ENCODE peak calls at places on chromosomes 11 and 22, in ten cellular contexts. One of them, this sample, is unnamed.
A peak's percentile ranks its signal among the peaks of the same experiment; 100 is the strongest.

GRCh38 chr22:17968126-17968525 is 56.2 kb downstream of the MICAL3 start:
- DNase-seq in activated effector memory CD4-positive, alpha-beta T cell treated with anti-CD3 and anti-CD28 coated beads, Interleukin-2, amount 50 U/mL, for 16 hours: no peak
- DNase-seq in activated T-cell treated with anti-CD3 and anti-CD28 coated beads for 1 hour: no peak
- DNase-seq in kidney epithelial cell: no peak
- DNase-seq in effector memory CD8-positive, alpha-beta T cell: no peak
- DNase-seq in hippocampal formation: no peak
- DNase-seq in body of pancreas: peak; percentile 32
- DNase-seq in stimulated activated CD8-positive, alpha-beta memory T cell treated with anti-CD3 and anti-CD28 coated beads, Interleukin-15, amount 100 ng/mL, for 1 hour: no peak
- DNase-seq in neural crest cell: no peak
- DNase-seq in D721Med: no peak
- DNase-seq in this sample: no peak

GRCh38 chr22:36467042-36467810 is 14.2 kb downstream of the TXN2 start:
- DNase-seq in hippocampal formation: no peak
- DNase-seq in kidney epithelial cell: no peak
- DNase-seq in activated effector memory CD4-positive, alpha-beta T cell treated with anti-CD3 and anti-CD28 coated beads, Interleukin-2, amount 50 U/mL, for 16 hours: no peak
- DNase-seq in effector memory CD8-positive, alpha-beta T cell: no peak
- DNase-seq in activated T-cell treated with anti-CD3 and anti-CD28 coated beads for 1 hour: no peak
- DNase-seq in body of pancreas: peak; percentile 47
- DNase-seq in neural crest cell: no peak
- DNase-seq in stimulated activated CD8-positive, alpha-beta memory T cell treated with anti-CD3 and anti-CD28 coated beads, Interleukin-15, amount 100 ng/mL, for 1 hour: no peak
- DNase-seq in D721Med: no peak
- DNase-seq in this sample: peak; percentile 35

GRCh38 chr22:36873614-36874308 is 13.0 kb downstream of the NCF4 start:
- DNase-seq in D721Med: no peak
- DNase-seq in hippocampal formation: peak; percentile 10
- DNase-seq in neural crest cell: no peak
- DNase-seq in body of pancreas: peak; percentile 63
- DNase-seq in stimulated activated CD8-positive, alpha-beta memory T cell treated with anti-CD3 and anti-CD28 coated beads, Interleukin-15, amount 100 ng/mL, for 1 hour: no peak
- DNase-seq in activated effector memory CD4-positive, alpha-beta T cell treated with anti-CD3 and anti-CD28 coated beads, Interleukin-2, amount 50 U/mL, for 16 hours: peak; percentile 73
- DNase-seq in effector memory CD8-positive, alpha-beta T cell: no peak
- DNase-seq in activated T-cell treated with anti-CD3 and anti-CD28 coated beads for 1 hour: no peak
- DNase-seq in kidney epithelial cell: no peak
- DNase-seq in this sample: peak; percentile 34

GRCh38 chr11:2701898-2702434 is 2.2 kb upstream of the KCNQ1OT1 start:
- DNase-seq in kidney epithelial cell: no peak
- DNase-seq in effector memory CD8-positive, alpha-beta T cell: no peak
- DNase-seq in body of pancreas: no peak
- DNase-seq in activated effector memory CD4-positive, alpha-beta T cell treated with anti-CD3 and anti-CD28 coated beads, Interleukin-2, amount 50 U/mL, for 16 hours: peak; percentile 31
- DNase-seq in D721Med: no peak
- DNase-seq in stimulated activated CD8-positive, alpha-beta memory T cell treated with anti-CD3 and anti-CD28 coated beads, Interleukin-15, amount 100 ng/mL, for 1 hour: no peak
- DNase-seq in neural crest cell: no peak
- DNase-seq in hippocampal formation: no peak
- DNase-seq in activated T-cell treated with anti-CD3 and anti-CD28 coated beads for 1 hour: no peak
- DNase-seq in this sample: no peak

GRCh38 chr22:29773233-29773632 is 6.1 kb downstream of the UQCR10 start:
- DNase-seq in kidney epithelial cell: peak; percentile 44
- DNase-seq in effector memory CD8-positive, alpha-beta T cell: no peak
- DNase-seq in neural crest cell: no peak
- DNase-seq in D721Med: no peak
- DNase-seq in hippocampal formation: no peak
- DNase-seq in activated T-cell treated with anti-CD3 and anti-CD28 coated beads for 1 hour: no peak
- DNase-seq in stimulated activated CD8-positive, alpha-beta memory T cell treated with anti-CD3 and anti-CD28 coated beads, Interleukin-15, amount 100 ng/mL, for 1 hour: no peak
- DNase-seq in activated effector memory CD4-positive, alpha-beta T cell treated with anti-CD3 and anti-CD28 coated beads, Interleukin-2, amount 50 U/mL, for 16 hours: no peak
- DNase-seq in body of pancreas: no peak
- DNase-seq in this sample: no peak

GRCh38 chr11:125933030-125933813 is 12.6 kb upstream of the VSIG10L2 start:
- DNase-seq in kidney epithelial cell: no peak
- DNase-seq in activated T-cell treated with anti-CD3 and anti-CD28 coated beads for 1 hour: no peak
- DNase-seq in activated effector memory CD4-positive, alpha-beta T cell treated with anti-CD3 and anti-CD28 coated beads, Interleukin-2, amount 50 U/mL, for 16 hours: no peak
- DNase-seq in body of pancreas: no peak
- DNase-seq in D721Med: no peak
- DNase-seq in hippocampal formation: no peak
- DNase-seq in effector memory CD8-positive, alpha-beta T cell: no peak
- DNase-seq in neural crest cell: no peak
- DNase-seq in stimulated activated CD8-positive, alpha-beta memory T cell treated with anti-CD3 and anti-CD28 coated beads, Interleukin-15, amount 100 ng/mL, for 1 hour: no peak
- DNase-seq in this sample: no peak

GRCh38 chr11:33291004-33291777 is 34.0 kb downstream of the HIPK3 start:
- DNase-seq in D721Med: no peak
- DNase-seq in neural crest cell: no peak
- DNase-seq in effector memory CD8-positive, alpha-beta T cell: no peak
- DNase-seq in stimulated activated CD8-positive, alpha-beta memory T cell treated with anti-CD3 and anti-CD28 coated beads, Interleukin-15, amount 100 ng/mL, for 1 hour: no peak
- DNase-seq in activated T-cell treated with anti-CD3 and anti-CD28 coated beads for 1 hour: no peak
- DNase-seq in body of pancreas: no peak
- DNase-seq in hippocampal formation: no peak
- DNase-seq in activated effector memory CD4-positive, alpha-beta T cell treated with anti-CD3 and anti-CD28 coated beads, Interleukin-2, amount 50 U/mL, for 16 hours: no peak
- DNase-seq in kidney epithelial cell: no peak
- DNase-seq in this sample: peak; percentile 34

GRCh38 chr22:43811777-43812148 is 342 bp downstream of the EFCAB6 start:
- DNase-seq in effector memory CD8-positive, alpha-beta T cell: peak; percentile 17
- DNase-seq in neural crest cell: no peak
- DNase-seq in D721Med: no peak
- DNase-seq in hippocampal formation: no peak
- DNase-seq in kidney epithelial cell: no peak
- DNase-seq in body of pancreas: no peak
- DNase-seq in activated T-cell treated with anti-CD3 and anti-CD28 coated beads for 1 hour: no peak
- DNase-seq in activated effector memory CD4-positive, alpha-beta T cell treated with anti-CD3 and anti-CD28 coated beads, Interleukin-2, amount 50 U/mL, for 16 hours: no peak
- DNase-seq in stimulated activated CD8-positive, alpha-beta memory T cell treated with anti-CD3 and anti-CD28 coated beads, Interleukin-15, amount 100 ng/mL, for 1 hour: no peak
- DNase-seq in this sample: no peak

GRCh38 chr11:8652140-8652539 is 30.3 kb downstream of the TRIM66 start:
- DNase-seq in neural crest cell: no peak
- DNase-seq in D721Med: no peak
- DNase-seq in body of pancreas: no peak
- DNase-seq in effector memory CD8-positive, alpha-beta T cell: no peak
- DNase-seq in activated effector memory CD4-positive, alpha-beta T cell treated with anti-CD3 and anti-CD28 coated beads, Interleukin-2, amount 50 U/mL, for 16 hours: no peak
- DNase-seq in activated T-cell treated with anti-CD3 and anti-CD28 coated beads for 1 hour: no peak
- DNase-seq in kidney epithelial cell: peak; percentile 62
- DNase-seq in stimulated activated CD8-positive, alpha-beta memory T cell treated with anti-CD3 and anti-CD28 coated beads, Interleukin-15, amount 100 ng/mL, for 1 hour: no peak
- DNase-seq in hippocampal formation: no peak
- DNase-seq in this sample: no peak

GRCh38 chr22:43216738-43217137 is 29.8 kb upstream of the TTLL12 start:
- DNase-seq in kidney epithelial cell: no peak
- DNase-seq in effector memory CD8-positive, alpha-beta T cell: no peak
- DNase-seq in hippocampal formation: no peak
- DNase-seq in stimulated activated CD8-positive, alpha-beta memory T cell treated with anti-CD3 and anti-CD28 coated beads, Interleukin-15, amount 100 ng/mL, for 1 hour: no peak
- DNase-seq in body of pancreas: no peak
- DNase-seq in activated T-cell treated with anti-CD3 and anti-CD28 coated beads for 1 hour: no peak
- DNase-seq in neural crest cell: no peak
- DNase-seq in D721Med: no peak
- DNase-seq in activated effector memory CD4-positive, alpha-beta T cell treated with anti-CD3 and anti-CD28 coated beads, Interleukin-2, amount 50 U/mL, for 16 hours: no peak
- DNase-seq in this sample: no peak

GRCh38 chr11:64759131-64759721 is 548 bp downstream of the PYGM start:
- DNase-seq in stimulated activated CD8-positive, alpha-beta memory T cell treated with anti-CD3 and anti-CD28 coated beads, Interleukin-15, amount 100 ng/mL, for 1 hour: no peak
- DNase-seq in D721Med: no peak
- DNase-seq in activated T-cell treated with anti-CD3 and anti-CD28 coated beads for 1 hour: no peak
- DNase-seq in kidney epithelial cell: no peak
- DNase-seq in neural crest cell: no peak
- DNase-seq in body of pancreas: no peak
- DNase-seq in hippocampal formation: no peak
- DNase-seq in activated effector memory CD4-positive, alpha-beta T cell treated with anti-CD3 and anti-CD28 coated beads, Interleukin-2, amount 50 U/mL, for 16 hours: peak; percentile 65
- DNase-seq in effector memory CD8-positive, alpha-beta T cell: no peak
- DNase-seq in this sample: no peak

GRCh38 chr11:68956547-68957254 is 24.1 kb downstream of the MRGPRD start:
- DNase-seq in neural crest cell: no peak
- DNase-seq in body of pancreas: no peak
- DNase-seq in effector memory CD8-positive, alpha-beta T cell: no peak
- DNase-seq in activated T-cell treated with anti-CD3 and anti-CD28 coated beads for 1 hour: no peak
- DNase-seq in kidney epithelial cell: no peak
- DNase-seq in hippocampal formation: no peak
- DNase-seq in activated effector memory CD4-positive, alpha-beta T cell treated with anti-CD3 and anti-CD28 coated beads, Interleukin-2, amount 50 U/mL, for 16 hours: no peak
- DNase-seq in D721Med: no peak
- DNase-seq in stimulated activated CD8-positive, alpha-beta memory T cell treated with anti-CD3 and anti-CD28 coated beads, Interleukin-15, amount 100 ng/mL, for 1 hour: no peak
- DNase-seq in this sample: no peak

GRCh38 chr11:69557266-69557665 is 75.8 kb downstream of the LINC01488 start:
- DNase-seq in stimulated activated CD8-positive, alpha-beta memory T cell treated with anti-CD3 and anti-CD28 coated beads, Interleukin-15, amount 100 ng/mL, for 1 hour: no peak
- DNase-seq in body of pancreas: no peak
- DNase-seq in activated effector memory CD4-positive, alpha-beta T cell treated with anti-CD3 and anti-CD28 coated beads, Interleukin-2, amount 50 U/mL, for 16 hours: peak; percentile 34
- DNase-seq in activated T-cell treated with anti-CD3 and anti-CD28 coated beads for 1 hour: no peak
- DNase-seq in hippocampal formation: no peak
- DNase-seq in D721Med: no peak
- DNase-seq in effector memory CD8-positive, alpha-beta T cell: no peak
- DNase-seq in kidney epithelial cell: no peak
- DNase-seq in neural crest cell: no peak
- DNase-seq in this sample: no peak

GRCh38 chr11:13102575-13102840 is 93.4 kb downstream of the RASSF10 start:
- DNase-seq in neural crest cell: no peak
- DNase-seq in body of pancreas: no peak
- DNase-seq in stimulated activated CD8-positive, alpha-beta memory T cell treated with anti-CD3 and anti-CD28 coated beads, Interleukin-15, amount 100 ng/mL, for 1 hour: no peak
- DNase-seq in kidney epithelial cell: no peak
- DNase-seq in effector memory CD8-positive, alpha-beta T cell: no peak
- DNase-seq in activated T-cell treated with anti-CD3 and anti-CD28 coated beads for 1 hour: no peak
- DNase-seq in D721Med: no peak
- DNase-seq in activated effector memory CD4-positive, alpha-beta T cell treated with anti-CD3 and anti-CD28 coated beads, Interleukin-2, amount 50 U/mL, for 16 hours: no peak
- DNase-seq in hippocampal formation: no peak
- DNase-seq in this sample: no peak

GRCh38 chr11:93198221-93198650 is 445 bp upstream of the SLC36A4 start:
- DNase-seq in hippocampal formation: peak; percentile 56
- DNase-seq in effector memory CD8-positive, alpha-beta T cell: no peak
- DNase-seq in D721Med: no peak
- DNase-seq in stimulated activated CD8-positive, alpha-beta memory T cell treated with anti-CD3 and anti-CD28 coated beads, Interleukin-15, amount 100 ng/mL, for 1 hour: no peak
- DNase-seq in body of pancreas: no peak
- DNase-seq in neural crest cell: no peak
- DNase-seq in activated effector memory CD4-positive, alpha-beta T cell treated with anti-CD3 and anti-CD28 coated beads, Interleukin-2, amount 50 U/mL, for 16 hours: no peak
- DNase-seq in activated T-cell treated with anti-CD3 and anti-CD28 coated beads for 1 hour: no peak
- DNase-seq in kidney epithelial cell: no peak
- DNase-seq in this sample: no peak

GRCh38 chr11:64339754-64340408 is at the start of gene CCDC88B:
- DNase-seq in stimulated activated CD8-positive, alpha-beta memory T cell treated with anti-CD3 and anti-CD28 coated beads, Interleukin-15, amount 100 ng/mL, for 1 hour: peak; percentile 69
- DNase-seq in D721Med: no peak
- DNase-seq in hippocampal formation: no peak
- DNase-seq in kidney epithelial cell: no peak
- DNase-seq in body of pancreas: no peak
- DNase-seq in activated effector memory CD4-positive, alpha-beta T cell treated with anti-CD3 and anti-CD28 coated beads, Interleukin-2, amount 50 U/mL, for 16 hours: peak; percentile 94
- DNase-seq in activated T-cell treated with anti-CD3 and anti-CD28 coated beads for 1 hour: peak; percentile 81
- DNase-seq in neural crest cell: no peak
- DNase-seq in effector memory CD8-positive, alpha-beta T cell: peak; percentile 90
- DNase-seq in this sample: peak; percentile 49

GRCh38 chr11:49208006-49208721 is at the start of gene FOLH1:
- DNase-seq in activated T-cell treated with anti-CD3 and anti-CD28 coated beads for 1 hour: no peak
- DNase-seq in D721Med: peak; percentile 26
- DNase-seq in effector memory CD8-positive, alpha-beta T cell: no peak
- DNase-seq in stimulated activated CD8-positive, alpha-beta memory T cell treated with anti-CD3 and anti-CD28 coated beads, Interleukin-15, amount 100 ng/mL, for 1 hour: no peak
- DNase-seq in activated effector memory CD4-positive, alpha-beta T cell treated with anti-CD3 and anti-CD28 coated beads, Interleukin-2, amount 50 U/mL, for 16 hours: no peak
- DNase-seq in hippocampal formation: peak; percentile 45
- DNase-seq in kidney epithelial cell: peak; percentile 2
- DNase-seq in body of pancreas: peak; percentile 16
- DNase-seq in neural crest cell: no peak
- DNase-seq in this sample: peak; percentile 66

GRCh38 chr11:104118105-104118762 is 45.7 kb downstream of the PDGFD start:
- DNase-seq in hippocampal formation: no peak
- DNase-seq in D721Med: no peak
- DNase-seq in stimulated activated CD8-positive, alpha-beta memory T cell treated with anti-CD3 and anti-CD28 coated beads, Interleukin-15, amount 100 ng/mL, for 1 hour: no peak
- DNase-seq in activated effector memory CD4-positive, alpha-beta T cell treated with anti-CD3 and anti-CD28 coated beads, Interleukin-2, amount 50 U/mL, for 16 hours: no peak
- DNase-seq in effector memory CD8-positive, alpha-beta T cell: no peak
- DNase-seq in body of pancreas: no peak
- DNase-seq in neural crest cell: no peak
- DNase-seq in activated T-cell treated with anti-CD3 and anti-CD28 coated beads for 1 hour: no peak
- DNase-seq in kidney epithelial cell: no peak
- DNase-seq in this sample: no peak

GRCh38 chr11:111917788-111918187 is 925 bp upstream of the C11orf52 start:
- DNase-seq in stimulated activated CD8-positive, alpha-beta memory T cell treated with anti-CD3 and anti-CD28 coated beads, Interleukin-15, amount 100 ng/mL, for 1 hour: no peak
- DNase-seq in kidney epithelial cell: no peak
- DNase-seq in hippocampal formation: no peak
- DNase-seq in activated T-cell treated with anti-CD3 and anti-CD28 coated beads for 1 hour: no peak
- DNase-seq in effector memory CD8-positive, alpha-beta T cell: no peak
- DNase-seq in neural crest cell: no peak
- DNase-seq in activated effector memory CD4-positive, alpha-beta T cell treated with anti-CD3 and anti-CD28 coated beads, Interleukin-2, amount 50 U/mL, for 16 hours: no peak
- DNase-seq in D721Med: no peak
- DNase-seq in body of pancreas: no peak
- DNase-seq in this sample: no peak

GRCh38 chr22:30265851-30266444 is 703 bp downstream of the OSM start:
- DNase-seq in activated effector memory CD4-positive, alpha-beta T cell treated with anti-CD3 and anti-CD28 coated beads, Interleukin-2, amount 50 U/mL, for 16 hours: peak; percentile 93
- DNase-seq in effector memory CD8-positive, alpha-beta T cell: peak; percentile 84
- DNase-seq in kidney epithelial cell: no peak
- DNase-seq in neural crest cell: no peak
- DNase-seq in D721Med: no peak
- DNase-seq in activated T-cell treated with anti-CD3 and anti-CD28 coated beads for 1 hour: peak; percentile 69
- DNase-seq in hippocampal formation: no peak
- DNase-seq in stimulated activated CD8-positive, alpha-beta memory T cell treated with anti-CD3 and anti-CD28 coated beads, Interleukin-15, amount 100 ng/mL, for 1 hour: peak; percentile 65
- DNase-seq in body of pancreas: no peak
- DNase-seq in this sample: peak; percentile 67

GRCh38 chr11:112784323-112785073 is 176.7 kb upstream of the NCAM1 start:
- DNase-seq in effector memory CD8-positive, alpha-beta T cell: no peak
- DNase-seq in activated T-cell treated with anti-CD3 and anti-CD28 coated beads for 1 hour: no peak
- DNase-seq in hippocampal formation: peak; percentile 48
- DNase-seq in stimulated activated CD8-positive, alpha-beta memory T cell treated with anti-CD3 and anti-CD28 coated beads, Interleukin-15, amount 100 ng/mL, for 1 hour: no peak
- DNase-seq in D721Med: no peak
- DNase-seq in body of pancreas: peak; percentile 58
- DNase-seq in activated effector memory CD4-positive, alpha-beta T cell treated with anti-CD3 and anti-CD28 coated beads, Interleukin-2, amount 50 U/mL, for 16 hours: no peak
- DNase-seq in neural crest cell: no peak
- DNase-seq in kidney epithelial cell: peak; percentile 12
- DNase-seq in this sample: peak; percentile 22

GRCh38 chr11:111982019-111982464 is 43.2 kb upstream of the DLAT start:
- DNase-seq in hippocampal formation: peak; percentile 46
- DNase-seq in stimulated activated CD8-positive, alpha-beta memory T cell treated with anti-CD3 and anti-CD28 coated beads, Interleukin-15, amount 100 ng/mL, for 1 hour: peak; percentile 9
- DNase-seq in activated effector memory CD4-positive, alpha-beta T cell treated with anti-CD3 and anti-CD28 coated beads, Interleukin-2, amount 50 U/mL, for 16 hours: peak; percentile 79
- DNase-seq in effector memory CD8-positive, alpha-beta T cell: peak; percentile 20
- DNase-seq in D721Med: no peak
- DNase-seq in activated T-cell treated with anti-CD3 and anti-CD28 coated beads for 1 hour: peak; percentile 41
- DNase-seq in neural crest cell: no peak
- DNase-seq in kidney epithelial cell: peak; percentile 39
- DNase-seq in body of pancreas: peak; percentile 91
- DNase-seq in this sample: peak; percentile 83

GRCh38 chr22:46047226-46047625 is 70.3 kb upstream of the WNT7B start:
- DNase-seq in kidney epithelial cell: no peak
- DNase-seq in body of pancreas: peak; percentile 54
- DNase-seq in D721Med: no peak
- DNase-seq in stimulated activated CD8-positive, alpha-beta memory T cell treated with anti-CD3 and anti-CD28 coated beads, Interleukin-15, amount 100 ng/mL, for 1 hour: no peak
- DNase-seq in neural crest cell: no peak
- DNase-seq in hippocampal formation: no peak
- DNase-seq in effector memory CD8-positive, alpha-beta T cell: no peak
- DNase-seq in activated effector memory CD4-positive, alpha-beta T cell treated with anti-CD3 and anti-CD28 coated beads, Interleukin-2, amount 50 U/mL, for 16 hours: peak; percentile 44
- DNase-seq in activated T-cell treated with anti-CD3 and anti-CD28 coated beads for 1 hour: no peak
- DNase-seq in this sample: no peak

GRCh38 chr11:47980907-47981621 is 705 bp downstream of the PTPRJ start:
- DNase-seq in neural crest cell: peak; percentile 63
- DNase-seq in kidney epithelial cell: no peak
- DNase-seq in body of pancreas: peak; percentile 68
- DNase-seq in effector memory CD8-positive, alpha-beta T cell: no peak
- DNase-seq in activated effector memory CD4-positive, alpha-beta T cell treated with anti-CD3 and anti-CD28 coated beads, Interleukin-2, amount 50 U/mL, for 16 hours: peak; percentile 75
- DNase-seq in stimulated activated CD8-positive, alpha-beta memory T cell treated with anti-CD3 and anti-CD28 coated beads, Interleukin-15, amount 100 ng/mL, for 1 hour: no peak
- DNase-seq in D721Med: no peak
- DNase-seq in activated T-cell treated with anti-CD3 and anti-CD28 coated beads for 1 hour: no peak
- DNase-seq in hippocampal formation: no peak
- DNase-seq in this sample: no peak

GRCh38 chr22:47380692-47381091 is 618.2 kb downstream of the TBC1D22A start:
- DNase-seq in kidney epithelial cell: no peak
- DNase-seq in hippocampal formation: no peak
- DNase-seq in neural crest cell: no peak
- DNase-seq in body of pancreas: no peak
- DNase-seq in activated effector memory CD4-positive, alpha-beta T cell treated with anti-CD3 and anti-CD28 coated beads, Interleukin-2, amount 50 U/mL, for 16 hours: no peak
- DNase-seq in effector memory CD8-positive, alpha-beta T cell: no peak
- DNase-seq in stimulated activated CD8-positive, alpha-beta memory T cell treated with anti-CD3 and anti-CD28 coated beads, Interleukin-15, amount 100 ng/mL, for 1 hour: no peak
- DNase-seq in D721Med: no peak
- DNase-seq in activated T-cell treated with anti-CD3 and anti-CD28 coated beads for 1 hour: no peak
- DNase-seq in this sample: no peak

GRCh38 chr11:44258190-44258489 is 51.8 kb downstream of the ALX4 start:
- DNase-seq in neural crest cell: no peak
- DNase-seq in stimulated activated CD8-positive, alpha-beta memory T cell treated with anti-CD3 and anti-CD28 coated beads, Interleukin-15, amount 100 ng/mL, for 1 hour: no peak
- DNase-seq in kidney epithelial cell: no peak
- DNase-seq in activated effector memory CD4-positive, alpha-beta T cell treated with anti-CD3 and anti-CD28 coated beads, Interleukin-2, amount 50 U/mL, for 16 hours: no peak
- DNase-seq in hippocampal formation: no peak
- DNase-seq in activated T-cell treated with anti-CD3 and anti-CD28 coated beads for 1 hour: no peak
- DNase-seq in effector memory CD8-positive, alpha-beta T cell: no peak
- DNase-seq in D721Med: no peak
- DNase-seq in body of pancreas: no peak
- DNase-seq in this sample: no peak

GRCh38 chr11:125270711-125271110 is 106.2 kb downstream of the PKNOX2 start:
- DNase-seq in stimulated activated CD8-positive, alpha-beta memory T cell treated with anti-CD3 and anti-CD28 coated beads, Interleukin-15, amount 100 ng/mL, for 1 hour: no peak
- DNase-seq in body of pancreas: no peak
- DNase-seq in effector memory CD8-positive, alpha-beta T cell: no peak
- DNase-seq in kidney epithelial cell: no peak
- DNase-seq in activated effector memory CD4-positive, alpha-beta T cell treated with anti-CD3 and anti-CD28 coated beads, Interleukin-2, amount 50 U/mL, for 16 hours: no peak
- DNase-seq in activated T-cell treated with anti-CD3 and anti-CD28 coated beads for 1 hour: no peak
- DNase-seq in hippocampal formation: no peak
- DNase-seq in D721Med: no peak
- DNase-seq in neural crest cell: no peak
- DNase-seq in this sample: no peak

GRCh38 chr11:36098046-36098445 is 154.2 kb downstream of the LDLRAD3 start:
- DNase-seq in stimulated activated CD8-positive, alpha-beta memory T cell treated with anti-CD3 and anti-CD28 coated beads, Interleukin-15, amount 100 ng/mL, for 1 hour: no peak
- DNase-seq in body of pancreas: no peak
- DNase-seq in kidney epithelial cell: no peak
- DNase-seq in hippocampal formation: no peak
- DNase-seq in neural crest cell: no peak
- DNase-seq in activated effector memory CD4-positive, alpha-beta T cell treated with anti-CD3 and anti-CD28 coated beads, Interleukin-2, amount 50 U/mL, for 16 hours: no peak
- DNase-seq in activated T-cell treated with anti-CD3 and anti-CD28 coated beads for 1 hour: no peak
- DNase-seq in effector memory CD8-positive, alpha-beta T cell: no peak
- DNase-seq in D721Med: no peak
- DNase-seq in this sample: no peak

This sample was measured in mucosa of gallbladder.